ENCODE peak calls at places on chromosomes 2 and 18, in four cellular contexts. D, J, B and R are unnamed samples. For H3K36me3, the result is how much of the 10 kb centered on the place peaks cover.

GRCh38 chr2:88669371-88670214 is 21.9 kb upstream of the RPIA start:
- DNase-seq in D (peak), J (peak), B (peak), R (no peak)

GRCh38 chr18:5618037-5618688 is 74.4 kb upstream of the EPB41L3 start:
- DNase-seq in D (no peak), J (no peak), B (no peak), R (no peak)

GRCh38 chr2:101763496-101764333 is 66.2 kb downstream of the MAP4K4 start:
- DNase-seq in D (no peak), J (no peak), B (no peak), R (no peak)

GRCh38 chr2:232838406-232838874 is 31.6 kb upstream of the SNORC start:
- DNase-seq in D (no peak), J (peak), B (peak), R (no peak)

GRCh38 chr2:60215295-60215990 is 338.0 kb downstream of the BCL11A start:
- DNase-seq in D (no peak), J (no peak), B (no peak), R (no peak)

GRCh38 chr2:3254438-3254941 is 123.1 kb downstream of the EIPR1 start:
- DNase-seq in D (no peak), J (no peak), B (no peak), R (no peak)

GRCh38 chr2:48176876-48177275 is 270.6 kb upstream of the FBXO11 start:
- DNase-seq in D (no peak), J (no peak), B (no peak), R (no peak)

GRCh38 chr2:222960126-222960525 is 91.9 kb upstream of the KCNE4 start:
- DNase-seq in D (no peak), J (no peak), B (peak), R (no peak)

GRCh38 chr18:22912835-22913234 is 20.3 kb upstream of the RBBP8 start:
- DNase-seq in D (no peak), J (no peak), B (peak), R (peak)

GRCh38 chr2:174024524-174025270 is 59.5 kb upstream of the SP3 start:
- DNase-seq in D (no peak), J (no peak), B (peak), R (no peak)

GRCh38 chr2:32750880-32751279 is 123.0 kb downstream of the TTC27 start:
- DNase-seq in D (no peak), J (no peak), B (no peak), R (peak)

GRCh38 chr18:45416168-45416567 is 199.1 kb upstream of the SLC14A2 start:
- DNase-seq in D (no peak), J (no peak), B (peak), R (no peak)

GRCh38 chr18:27185025-27185763 is at the start of gene CHST9:
- DNase-seq in D (no peak), J (no peak), B (no peak), R (no peak)

GRCh38 chr2:197803033-197803444 is 1.4 kb upstream of the PLCL1 start:
- DNase-seq in D (peak), J (peak), B (peak), R (peak)

GRCh38 chr2:69720404-69720803 is 21.5 kb upstream of the ANXA4 start:
- DNase-seq in D (no peak), J (peak), B (no peak), R (peak)

GRCh38 chr18:10840768-10841167 is 308.6 kb downstream of the PIEZO2 start:
- DNase-seq in D (no peak), J (no peak), B (no peak), R (no peak)

GRCh38 chr2:205885492-205886099 is 200.4 kb downstream of the INO80D start:
- DNase-seq in D (peak), J (peak), B (peak), R (peak)

GRCh38 chr2:237998530-237998929 is 31.7 kb downstream of the UBE2F start:
- DNase-seq in D (no peak), J (peak), B (peak), R (no peak)

GRCh38 chr2:237700583-237701032 is 73.2 kb downstream of the LRRFIP1 start:
- DNase-seq in D (no peak), J (peak), B (peak), R (peak)

GRCh38 chr18:41745166-41746049 is 209.6 kb upstream of the PIK3C3 start:
- DNase-seq in D (no peak), J (peak), B (peak), R (no peak)

GRCh38 chr2:215401896-215402379 is 33.9 kb downstream of the FN1 start:
- DNase-seq in D (no peak), J (no peak), B (peak), R (no peak)

DNA sequence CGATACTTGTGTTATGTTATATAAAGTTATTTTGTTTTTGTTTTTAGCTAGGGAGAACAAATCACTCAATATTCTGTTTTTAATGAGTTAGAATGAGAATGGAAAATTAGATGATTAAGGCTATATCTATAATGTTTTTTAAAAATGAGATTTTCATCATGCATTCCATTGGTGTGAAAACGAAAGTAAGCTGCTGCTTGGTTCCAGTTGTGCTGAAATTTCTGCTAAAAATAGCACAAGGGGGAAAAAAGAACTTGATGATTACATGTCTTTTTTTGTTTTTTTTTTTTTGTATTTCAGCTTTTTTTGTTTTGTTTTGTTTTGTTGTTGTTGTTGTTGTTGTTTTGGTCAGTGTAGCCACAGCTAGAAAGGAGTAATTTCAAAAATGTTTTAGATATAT is 242.6 kb upstream of the KCNJ3 start:
- DNase-seq in D (no peak), J (peak), B (no peak), R (no peak)
- H3K27ac ChIP-seq in D (no peak), J (no peak), B (no peak), R (no peak)

GRCh38 chr2:113227698-113228097 is 51.0 kb downstream of the PAX8 start:
- DNase-seq in D (no peak), J (no peak), B (no peak), R (no peak)
- H2AFZ ChIP-seq in D (no peak), J (no peak), B (no peak), R (no peak)

DNA sequence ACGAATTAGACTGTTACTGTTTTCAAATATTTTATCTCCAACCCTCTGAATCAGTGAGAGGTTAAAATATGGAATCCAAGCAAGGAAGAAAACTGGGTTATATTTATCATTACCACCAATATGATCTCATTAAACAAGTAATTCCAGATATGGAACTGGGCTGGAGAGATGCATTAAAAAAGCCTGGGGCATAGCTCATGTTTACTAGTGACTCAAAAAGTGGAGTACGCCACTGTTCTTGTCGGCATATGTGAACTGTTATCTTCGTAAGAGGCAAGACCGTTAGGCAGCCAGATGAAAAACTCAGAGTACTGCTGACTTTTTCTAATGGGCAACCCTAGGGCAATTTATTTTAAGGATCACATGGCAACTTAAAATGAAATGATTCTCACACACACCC is 105.1 kb upstream of the TFCP2L1 start:
- DNase-seq in D (no peak), J (no peak), B (no peak), R (no peak)
- H3K36me3 ChIP-seq in D (under half), J (under half), B (under half), R (under half)

GRCh38 chr2:28717339-28717758 is 34.3 kb upstream of the PPP1CB start:
- DNase-seq in D (peak), J (peak), B (peak), R (peak)
- H3K27ac ChIP-seq in D (no peak), J (peak), B (peak), R (peak)